ENCODE peak calls at places on chromosome 15, in ten cellular contexts. One of them, this sample, is unnamed.

GRCh38 chr15:60479361-60479684 is 381 bp upstream of the ICE2 start:
- DNase-seq in epithelial cell of esophagus: no peak
- DNase-seq in activated T-helper 1 cell treated with anti-CD3 and anti-CD28 coated beads, Interleukin-2, amount 50 U/mL, for 16 hours: no peak
- DNase-seq in CD4-positive, alpha-beta memory T cell: no peak
- DNase-seq in GF-D8: no peak
- DNase-seq in T-cell: no peak
- DNase-seq in hypothalamus: no peak
- DNase-seq in GM04503: no peak
- DNase-seq in mesendoderm: no peak
- DNase-seq in T-helper 2 cell: no peak
- DNase-seq in this sample: no peak

GRCh38 chr15:74202461-74203401 is at the start of gene STRA6:
- DNase-seq in GM04503: no peak
- DNase-seq in epithelial cell of esophagus: peak
- DNase-seq in GF-D8: no peak
- DNase-seq in CD4-positive, alpha-beta memory T cell: no peak
- DNase-seq in mesendoderm: peak
- DNase-seq in T-cell: no peak
- DNase-seq in activated T-helper 1 cell treated with anti-CD3 and anti-CD28 coated beads, Interleukin-2, amount 50 U/mL, for 16 hours: no peak
- DNase-seq in hypothalamus: no peak
- DNase-seq in T-helper 2 cell: no peak
- DNase-seq in this sample: peak

GRCh38 chr15:51281368-51281967 is 56.9 kb downstream of the CYP19A1 start:
- DNase-seq in activated T-helper 1 cell treated with anti-CD3 and anti-CD28 coated beads, Interleukin-2, amount 50 U/mL, for 16 hours: no peak
- DNase-seq in epithelial cell of esophagus: peak
- DNase-seq in GF-D8: no peak
- DNase-seq in T-helper 2 cell: peak
- DNase-seq in GM04503: no peak
- DNase-seq in CD4-positive, alpha-beta memory T cell: no peak
- DNase-seq in T-cell: no peak
- DNase-seq in hypothalamus: peak
- DNase-seq in mesendoderm: peak
- DNase-seq in this sample: peak

GRCh38 chr15:69914960-69915359 is 182.8 kb downstream of the TLE3 start:
- DNase-seq in GM04503: no peak
- DNase-seq in epithelial cell of esophagus: no peak
- DNase-seq in CD4-positive, alpha-beta memory T cell: no peak
- DNase-seq in activated T-helper 1 cell treated with anti-CD3 and anti-CD28 coated beads, Interleukin-2, amount 50 U/mL, for 16 hours: no peak
- DNase-seq in T-helper 2 cell: no peak
- DNase-seq in hypothalamus: no peak
- DNase-seq in mesendoderm: no peak
- DNase-seq in T-cell: no peak
- DNase-seq in GF-D8: peak
- DNase-seq in this sample: no peak

GRCh38 chr15:79090487-79091203 is at the start of gene RASGRF1:
- DNase-seq in mesendoderm: peak
- DNase-seq in activated T-helper 1 cell treated with anti-CD3 and anti-CD28 coated beads, Interleukin-2, amount 50 U/mL, for 16 hours: no peak
- DNase-seq in hypothalamus: no peak
- DNase-seq in T-helper 2 cell: peak
- DNase-seq in GM04503: no peak
- DNase-seq in epithelial cell of esophagus: peak
- DNase-seq in T-cell: peak
- DNase-seq in CD4-positive, alpha-beta memory T cell: no peak
- DNase-seq in GF-D8: no peak
- DNase-seq in this sample: no peak

GRCh38 chr15:39301589-39301999 is 279.3 kb upstream of the THBS1 start:
- DNase-seq in activated T-helper 1 cell treated with anti-CD3 and anti-CD28 coated beads, Interleukin-2, amount 50 U/mL, for 16 hours: no peak
- DNase-seq in hypothalamus: no peak
- DNase-seq in GM04503: peak
- DNase-seq in epithelial cell of esophagus: no peak
- DNase-seq in GF-D8: no peak
- DNase-seq in T-cell: no peak
- DNase-seq in mesendoderm: no peak
- DNase-seq in T-helper 2 cell: no peak
- DNase-seq in CD4-positive, alpha-beta memory T cell: no peak
- DNase-seq in this sample: peak

GRCh38 chr15:48250640-48251076 is 44.6 kb downstream of the SLC12A1 start:
- DNase-seq in epithelial cell of esophagus: peak
- DNase-seq in hypothalamus: no peak
- DNase-seq in activated T-helper 1 cell treated with anti-CD3 and anti-CD28 coated beads, Interleukin-2, amount 50 U/mL, for 16 hours: no peak
- DNase-seq in mesendoderm: peak
- DNase-seq in CD4-positive, alpha-beta memory T cell: no peak
- DNase-seq in GM04503: peak
- DNase-seq in T-cell: no peak
- DNase-seq in GF-D8: no peak
- DNase-seq in T-helper 2 cell: peak
- DNase-seq in this sample: peak

GRCh38 chr15:61702224-61703120 is 357.8 kb downstream of the VPS13C start:
- DNase-seq in activated T-helper 1 cell treated with anti-CD3 and anti-CD28 coated beads, Interleukin-2, amount 50 U/mL, for 16 hours: no peak
- DNase-seq in GM04503: no peak
- DNase-seq in epithelial cell of esophagus: peak
- DNase-seq in T-cell: no peak
- DNase-seq in CD4-positive, alpha-beta memory T cell: no peak
- DNase-seq in mesendoderm: peak
- DNase-seq in T-helper 2 cell: no peak
- DNase-seq in hypothalamus: no peak
- DNase-seq in GF-D8: no peak
- DNase-seq in this sample: no peak

GRCh38 chr15:30921781-30922371 is 18.2 kb downstream of the FAN1 start:
- DNase-seq in activated T-helper 1 cell treated with anti-CD3 and anti-CD28 coated beads, Interleukin-2, amount 50 U/mL, for 16 hours: no peak
- DNase-seq in T-cell: no peak
- DNase-seq in GM04503: no peak
- DNase-seq in CD4-positive, alpha-beta memory T cell: no peak
- DNase-seq in T-helper 2 cell: no peak
- DNase-seq in hypothalamus: no peak
- DNase-seq in epithelial cell of esophagus: no peak
- DNase-seq in mesendoderm: no peak
- DNase-seq in GF-D8: no peak
- DNase-seq in this sample: no peak

GRCh38 chr15:76065267-76065666 is 5.5 kb downstream of the TMEM266 start:
- DNase-seq in mesendoderm: no peak
- DNase-seq in activated T-helper 1 cell treated with anti-CD3 and anti-CD28 coated beads, Interleukin-2, amount 50 U/mL, for 16 hours: no peak
- DNase-seq in epithelial cell of esophagus: no peak
- DNase-seq in GF-D8: no peak
- DNase-seq in T-helper 2 cell: peak
- DNase-seq in hypothalamus: no peak
- DNase-seq in CD4-positive, alpha-beta memory T cell: no peak
- DNase-seq in GM04503: no peak
- DNase-seq in T-cell: no peak
- DNase-seq in this sample: no peak

GRCh38 chr15:90379263-90379662 is 8.8 kb upstream of the IQGAP1 start:
- DNase-seq in T-helper 2 cell: no peak
- DNase-seq in T-cell: no peak
- DNase-seq in GM04503: no peak
- DNase-seq in mesendoderm: no peak
- DNase-seq in GF-D8: no peak
- DNase-seq in hypothalamus: no peak
- DNase-seq in CD4-positive, alpha-beta memory T cell: no peak
- DNase-seq in epithelial cell of esophagus: no peak
- DNase-seq in activated T-helper 1 cell treated with anti-CD3 and anti-CD28 coated beads, Interleukin-2, amount 50 U/mL, for 16 hours: no peak
- DNase-seq in this sample: no peak

GRCh38 chr15:72426753-72427152 is 28.6 kb downstream of the TMEM202 start:
- DNase-seq in GM04503: no peak
- DNase-seq in T-helper 2 cell: peak
- DNase-seq in CD4-positive, alpha-beta memory T cell: no peak
- DNase-seq in hypothalamus: no peak
- DNase-seq in GF-D8: no peak
- DNase-seq in mesendoderm: no peak
- DNase-seq in activated T-helper 1 cell treated with anti-CD3 and anti-CD28 coated beads, Interleukin-2, amount 50 U/mL, for 16 hours: no peak
- DNase-seq in epithelial cell of esophagus: no peak
- DNase-seq in T-cell: no peak
- DNase-seq in this sample: no peak

GRCh38 chr15:27527490-27528067 is 556.6 kb downstream of the GABRG3 start:
- DNase-seq in mesendoderm: peak
- DNase-seq in T-helper 2 cell: no peak
- DNase-seq in epithelial cell of esophagus: no peak
- DNase-seq in T-cell: no peak
- DNase-seq in GF-D8: no peak
- DNase-seq in activated T-helper 1 cell treated with anti-CD3 and anti-CD28 coated beads, Interleukin-2, amount 50 U/mL, for 16 hours: no peak
- DNase-seq in GM04503: no peak
- DNase-seq in hypothalamus: no peak
- DNase-seq in CD4-positive, alpha-beta memory T cell: no peak
- DNase-seq in this sample: no peak

GRCh38 chr15:43514241-43515057 is 3.0 kb upstream of the MAP1A start:
- DNase-seq in GF-D8: peak
- DNase-seq in mesendoderm: peak
- DNase-seq in GM04503: no peak
- DNase-seq in epithelial cell of esophagus: no peak
- DNase-seq in CD4-positive, alpha-beta memory T cell: peak
- DNase-seq in T-cell: no peak
- DNase-seq in T-helper 2 cell: peak
- DNase-seq in activated T-helper 1 cell treated with anti-CD3 and anti-CD28 coated beads, Interleukin-2, amount 50 U/mL, for 16 hours: no peak
- DNase-seq in hypothalamus: no peak
- DNase-seq in this sample: peak

GRCh38 chr15:100525894-100526512 is 2.7 kb downstream of the CERS3 start:
- DNase-seq in T-cell: no peak
- DNase-seq in CD4-positive, alpha-beta memory T cell: no peak
- DNase-seq in GM04503: no peak
- DNase-seq in activated T-helper 1 cell treated with anti-CD3 and anti-CD28 coated beads, Interleukin-2, amount 50 U/mL, for 16 hours: no peak
- DNase-seq in hypothalamus: no peak
- DNase-seq in GF-D8: no peak
- DNase-seq in T-helper 2 cell: no peak
- DNase-seq in epithelial cell of esophagus: no peak
- DNase-seq in mesendoderm: no peak
- DNase-seq in this sample: no peak

GRCh38 chr15:89333959-89334509 is 590 bp downstream of the POLG start:
- DNase-seq in epithelial cell of esophagus: no peak
- DNase-seq in T-helper 2 cell: no peak
- DNase-seq in activated T-helper 1 cell treated with anti-CD3 and anti-CD28 coated beads, Interleukin-2, amount 50 U/mL, for 16 hours: no peak
- DNase-seq in hypothalamus: no peak
- DNase-seq in CD4-positive, alpha-beta memory T cell: no peak
- DNase-seq in T-cell: no peak
- DNase-seq in mesendoderm: no peak
- DNase-seq in GF-D8: no peak
- DNase-seq in GM04503: no peak
- DNase-seq in this sample: no peak

GRCh38 chr15:94252223-94252766 is 20.9 kb downstream of the MCTP2 start:
- DNase-seq in T-cell: no peak
- DNase-seq in activated T-helper 1 cell treated with anti-CD3 and anti-CD28 coated beads, Interleukin-2, amount 50 U/mL, for 16 hours: no peak
- DNase-seq in CD4-positive, alpha-beta memory T cell: no peak
- DNase-seq in GF-D8: no peak
- DNase-seq in epithelial cell of esophagus: no peak
- DNase-seq in T-helper 2 cell: no peak
- DNase-seq in GM04503: no peak
- DNase-seq in hypothalamus: no peak
- DNase-seq in mesendoderm: no peak
- DNase-seq in this sample: no peak

GRCh38 chr15:90071220-90071807 is 31.0 kb downstream of the IDH2 start:
- DNase-seq in T-cell: peak
- DNase-seq in epithelial cell of esophagus: peak
- DNase-seq in T-helper 2 cell: peak
- DNase-seq in GM04503: peak
- DNase-seq in mesendoderm: peak
- DNase-seq in CD4-positive, alpha-beta memory T cell: peak
- DNase-seq in activated T-helper 1 cell treated with anti-CD3 and anti-CD28 coated beads, Interleukin-2, amount 50 U/mL, for 16 hours: peak
- DNase-seq in hypothalamus: no peak
- DNase-seq in GF-D8: peak
- DNase-seq in this sample: peak

GRCh38 chr15:94265009-94265408 is 33.6 kb downstream of the MCTP2 start:
- DNase-seq in T-cell: no peak
- DNase-seq in hypothalamus: no peak
- DNase-seq in epithelial cell of esophagus: peak
- DNase-seq in CD4-positive, alpha-beta memory T cell: no peak
- DNase-seq in GM04503: no peak
- DNase-seq in GF-D8: no peak
- DNase-seq in T-helper 2 cell: no peak
- DNase-seq in activated T-helper 1 cell treated with anti-CD3 and anti-CD28 coated beads, Interleukin-2, amount 50 U/mL, for 16 hours: no peak
- DNase-seq in mesendoderm: no peak
- DNase-seq in this sample: no peak

GRCh38 chr15:41024141-41024540 is 70.9 kb downstream of the CHAC1 start:
- DNase-seq in T-cell: no peak
- DNase-seq in mesendoderm: no peak
- DNase-seq in T-helper 2 cell: no peak
- DNase-seq in activated T-helper 1 cell treated with anti-CD3 and anti-CD28 coated beads, Interleukin-2, amount 50 U/mL, for 16 hours: no peak
- DNase-seq in GM04503: peak
- DNase-seq in hypothalamus: no peak
- DNase-seq in CD4-positive, alpha-beta memory T cell: no peak
- DNase-seq in GF-D8: no peak
- DNase-seq in epithelial cell of esophagus: no peak
- DNase-seq in this sample: peak

GRCh38 chr15:85589873-85590272 is 204.9 kb downstream of the KLHL25 start:
- DNase-seq in T-cell: no peak
- DNase-seq in GM04503: no peak
- DNase-seq in CD4-positive, alpha-beta memory T cell: no peak
- DNase-seq in epithelial cell of esophagus: peak
- DNase-seq in activated T-helper 1 cell treated with anti-CD3 and anti-CD28 coated beads, Interleukin-2, amount 50 U/mL, for 16 hours: no peak
- DNase-seq in hypothalamus: no peak
- DNase-seq in mesendoderm: no peak
- DNase-seq in T-helper 2 cell: no peak
- DNase-seq in GF-D8: no peak
- DNase-seq in this sample: peak

GRCh38 chr15:83653639-83654378 is at the start of gene ADAMTSL3:
- DNase-seq in hypothalamus: peak
- DNase-seq in epithelial cell of esophagus: peak
- DNase-seq in CD4-positive, alpha-beta memory T cell: no peak
- DNase-seq in mesendoderm: peak
- DNase-seq in T-helper 2 cell: peak
- DNase-seq in GF-D8: no peak
- DNase-seq in GM04503: no peak
- DNase-seq in T-cell: no peak
- DNase-seq in activated T-helper 1 cell treated with anti-CD3 and anti-CD28 coated beads, Interleukin-2, amount 50 U/mL, for 16 hours: no peak
- DNase-seq in this sample: peak

GRCh38 chr15:71777216-71777943 is 33.0 kb upstream of the NR2E3 start:
- DNase-seq in activated T-helper 1 cell treated with anti-CD3 and anti-CD28 coated beads, Interleukin-2, amount 50 U/mL, for 16 hours: no peak
- DNase-seq in T-cell: no peak
- DNase-seq in epithelial cell of esophagus: no peak
- DNase-seq in hypothalamus: no peak
- DNase-seq in GM04503: no peak
- DNase-seq in GF-D8: no peak
- DNase-seq in mesendoderm: no peak
- DNase-seq in T-helper 2 cell: no peak
- DNase-seq in CD4-positive, alpha-beta memory T cell: no peak
- DNase-seq in this sample: no peak

GRCh38 chr15:91128028-91128427 is 28.0 kb downstream of the SV2B start:
- DNase-seq in T-cell: no peak
- DNase-seq in epithelial cell of esophagus: no peak
- DNase-seq in CD4-positive, alpha-beta memory T cell: no peak
- DNase-seq in hypothalamus: no peak
- DNase-seq in activated T-helper 1 cell treated with anti-CD3 and anti-CD28 coated beads, Interleukin-2, amount 50 U/mL, for 16 hours: no peak
- DNase-seq in mesendoderm: peak
- DNase-seq in T-helper 2 cell: no peak
- DNase-seq in GM04503: no peak
- DNase-seq in GF-D8: no peak
- DNase-seq in this sample: no peak

GRCh38 chr15:38666865-38667264 is 102.3 kb upstream of the RASGRP1 start:
- DNase-seq in hypothalamus: no peak
- DNase-seq in CD4-positive, alpha-beta memory T cell: no peak
- DNase-seq in GF-D8: no peak
- DNase-seq in T-cell: no peak
- DNase-seq in T-helper 2 cell: peak
- DNase-seq in mesendoderm: no peak
- DNase-seq in GM04503: no peak
- DNase-seq in activated T-helper 1 cell treated with anti-CD3 and anti-CD28 coated beads, Interleukin-2, amount 50 U/mL, for 16 hours: no peak
- DNase-seq in epithelial cell of esophagus: no peak
- DNase-seq in this sample: no peak

GRCh38 chr15:37967788-37968187 is 33.3 kb downstream of the TMCO5A start:
- DNase-seq in activated T-helper 1 cell treated with anti-CD3 and anti-CD28 coated beads, Interleukin-2, amount 50 U/mL, for 16 hours: no peak
- DNase-seq in GF-D8: no peak
- DNase-seq in epithelial cell of esophagus: no peak
- DNase-seq in CD4-positive, alpha-beta memory T cell: no peak
- DNase-seq in T-cell: no peak
- DNase-seq in T-helper 2 cell: no peak
- DNase-seq in mesendoderm: no peak
- DNase-seq in hypothalamus: no peak
- DNase-seq in GM04503: no peak
- DNase-seq in this sample: no peak

GRCh38 chr15:56552668-56553067 is 87.7 kb upstream of the MNS1 start:
- DNase-seq in CD4-positive, alpha-beta memory T cell: no peak
- DNase-seq in GM04503: no peak
- DNase-seq in T-helper 2 cell: no peak
- DNase-seq in hypothalamus: no peak
- DNase-seq in epithelial cell of esophagus: no peak
- DNase-seq in T-cell: no peak
- DNase-seq in GF-D8: no peak
- DNase-seq in activated T-helper 1 cell treated with anti-CD3 and anti-CD28 coated beads, Interleukin-2, amount 50 U/mL, for 16 hours: no peak
- DNase-seq in mesendoderm: no peak
- DNase-seq in this sample: no peak

GRCh38 chr15:79115971-79116370 is 25.4 kb upstream of the RASGRF1 start:
- DNase-seq in epithelial cell of esophagus: no peak
- DNase-seq in mesendoderm: no peak
- DNase-seq in activated T-helper 1 cell treated with anti-CD3 and anti-CD28 coated beads, Interleukin-2, amount 50 U/mL, for 16 hours: no peak
- DNase-seq in GM04503: no peak
- DNase-seq in GF-D8: no peak
- DNase-seq in T-helper 2 cell: no peak
- DNase-seq in T-cell: no peak
- DNase-seq in hypothalamus: no peak
- DNase-seq in CD4-positive, alpha-beta memory T cell: no peak
- DNase-seq in this sample: no peak

This sample was measured in AG10803.